ENCODE peak calls at places on chromosomes 4 and X, in five cellular contexts. One of them, this sample, is unnamed.

GRCh38 chr4:81722229-81722900 is 250.7 kb upstream of the RASGEF1B start:
- DNase-seq in HTR-8/SVneo: no peak
- DNase-seq in activated CD8-positive, alpha-beta memory T cell treated with anti-CD3 and anti-CD28 coated beads for 1 hour: no peak
- DNase-seq in Right ventricle myocardium inferior: no peak
- DNase-seq in Kasumi-1: no peak
- DNase-seq in this sample: peak; percentile 55

GRCh38 chr4:17189322-17189721 is 290.9 kb upstream of the LDB2 start:
- DNase-seq in activated CD8-positive, alpha-beta memory T cell treated with anti-CD3 and anti-CD28 coated beads for 1 hour: no peak
- DNase-seq in HTR-8/SVneo: no peak
- DNase-seq in Right ventricle myocardium inferior: no peak
- DNase-seq in Kasumi-1: no peak
- DNase-seq in this sample: no peak

GRCh38 chr4:173642509-173642908 is 112.5 kb upstream of the HAND2 start:
- DNase-seq in Right ventricle myocardium inferior: no peak
- DNase-seq in Kasumi-1: no peak
- DNase-seq in HTR-8/SVneo: no peak
- DNase-seq in activated CD8-positive, alpha-beta memory T cell treated with anti-CD3 and anti-CD28 coated beads for 1 hour: no peak
- DNase-seq in this sample: no peak

GRCh38 chr4:84342161-84342560 is 156.9 kb downstream of the NKX6-1 start:
- DNase-seq in Right ventricle myocardium inferior: no peak
- DNase-seq in Kasumi-1: no peak
- DNase-seq in activated CD8-positive, alpha-beta memory T cell treated with anti-CD3 and anti-CD28 coated beads for 1 hour: no peak
- DNase-seq in HTR-8/SVneo: no peak
- DNase-seq in this sample: no peak

GRCh38 chrX:103431316-103431715 is 55.0 kb downstream of the BEX3 start:
- DNase-seq in HTR-8/SVneo: no peak
- DNase-seq in activated CD8-positive, alpha-beta memory T cell treated with anti-CD3 and anti-CD28 coated beads for 1 hour: no peak
- DNase-seq in Kasumi-1: no peak
- DNase-seq in Right ventricle myocardium inferior: no peak
- DNase-seq in this sample: no peak

GRCh38 chrX:102768984-102769761 is 48.6 kb downstream of the GPRASP3 start:
- DNase-seq in Right ventricle myocardium inferior: peak; percentile 68
- DNase-seq in HTR-8/SVneo: peak; percentile 45
- DNase-seq in activated CD8-positive, alpha-beta memory T cell treated with anti-CD3 and anti-CD28 coated beads for 1 hour: peak; percentile 60
- DNase-seq in Kasumi-1: peak; percentile 51
- DNase-seq in this sample: peak; percentile 79

GRCh38 chr4:52312722-52313121 is 261.6 kb downstream of the SPATA18 start:
- DNase-seq in Kasumi-1: no peak
- DNase-seq in Right ventricle myocardium inferior: no peak
- DNase-seq in HTR-8/SVneo: no peak
- DNase-seq in activated CD8-positive, alpha-beta memory T cell treated with anti-CD3 and anti-CD28 coated beads for 1 hour: no peak
- DNase-seq in this sample: no peak

GRCh38 chrX:71998836-71999509 is 88.3 kb downstream of the NHSL2 start:
- DNase-seq in Right ventricle myocardium inferior: no peak
- DNase-seq in HTR-8/SVneo: peak; percentile 60
- DNase-seq in activated CD8-positive, alpha-beta memory T cell treated with anti-CD3 and anti-CD28 coated beads for 1 hour: no peak
- DNase-seq in Kasumi-1: peak; percentile 23
- DNase-seq in this sample: no peak

GRCh38 chr4:85500110-85500867 is 25.3 kb downstream of the ARHGAP24 start:
- DNase-seq in Kasumi-1: no peak
- DNase-seq in HTR-8/SVneo: no peak
- DNase-seq in Right ventricle myocardium inferior: no peak
- DNase-seq in activated CD8-positive, alpha-beta memory T cell treated with anti-CD3 and anti-CD28 coated beads for 1 hour: no peak
- DNase-seq in this sample: no peak

GRCh38 chr4:155234206-155234605 is 25.8 kb downstream of the NPY2R start:
- DNase-seq in Right ventricle myocardium inferior: no peak
- DNase-seq in HTR-8/SVneo: no peak
- DNase-seq in activated CD8-positive, alpha-beta memory T cell treated with anti-CD3 and anti-CD28 coated beads for 1 hour: no peak
- DNase-seq in Kasumi-1: no peak
- DNase-seq in this sample: no peak

GRCh38 chr4:70613893-70614572 is 14.5 kb upstream of the ENAM start:
- DNase-seq in activated CD8-positive, alpha-beta memory T cell treated with anti-CD3 and anti-CD28 coated beads for 1 hour: no peak
- DNase-seq in Right ventricle myocardium inferior: no peak
- DNase-seq in HTR-8/SVneo: no peak
- DNase-seq in Kasumi-1: no peak
- DNase-seq in this sample: no peak

GRCh38 chr4:47933798-47934197 is 19.4 kb upstream of the NFXL1 start:
- DNase-seq in activated CD8-positive, alpha-beta memory T cell treated with anti-CD3 and anti-CD28 coated beads for 1 hour: no peak
- DNase-seq in HTR-8/SVneo: peak; percentile 32
- DNase-seq in Kasumi-1: peak; percentile 87
- DNase-seq in Right ventricle myocardium inferior: no peak
- DNase-seq in this sample: no peak

GRCh38 chrX:46319750-46320149 is 225.5 kb downstream of the ZNF674 start:
- DNase-seq in activated CD8-positive, alpha-beta memory T cell treated with anti-CD3 and anti-CD28 coated beads for 1 hour: no peak
- DNase-seq in Right ventricle myocardium inferior: no peak
- DNase-seq in HTR-8/SVneo: no peak
- DNase-seq in Kasumi-1: no peak
- DNase-seq in this sample: no peak

This sample was measured in NCI-H187 treated with DMSO at 0.1 percent for 48 hours.